ENCODE peak calls at places on chromosome 4, in ten cellular contexts. U is Ammon's horn; T is fibroblast of the aortic adventitia; R is activated CD4-positive, alpha-beta memory T cell treated with anti-CD3 and anti-CD28 coated beads, Interleukin-2, amount 10 ng/mL, durations not matched to agents 7 days and 5 days; E is activated naive CD4-positive, alpha-beta T cell treated with anti-CD3 and anti-CD28 coated beads for 36 hours; C is suprapubic skin; S is activated gamma-delta T cell treated with anti-CD3 and anti-CD28 coated beads, Interleukin-2, amount 50 U/mL, for 16 hours; P is CD8-positive, alpha-beta T cell; K is LHCN-M2; Z is NCI-H1105. D is an unnamed sample.

GRCh38 chr4:92235741-92236140 is 68.0 kb upstream of the GRID2 start:
- DNase-seq in E (no peak), Z (no peak), P (no peak), R (no peak), T (peak; percentile 19), K (no peak), U (no peak), C (no peak), S (no peak), D (no peak)

GRCh38 chr4:132180020-132180427 is 969.1 kb upstream of the PCDH10 start:
- DNase-seq in T (peak; percentile 80), R (no peak), P (no peak), Z (no peak), S (no peak), K (no peak), E (no peak), C (no peak), U (no peak), D (no peak)

GRCh38 chr4:153143527-153144348 is 60.5 kb upstream of the TRIM2 start:
- DNase-seq in U (no peak), S (no peak), P (no peak), Z (peak; percentile 58), T (peak; percentile 75), K (no peak), E (no peak), R (no peak), C (no peak), D (no peak)

GRCh38 chr4:185859106-185859505 is 47.1 kb upstream of the SORBS2 start:
- DNase-seq in S (no peak), Z (no peak), P (no peak), K (peak; percentile 43), E (no peak), C (no peak), T (no peak), R (no peak), U (no peak), D (no peak)

GRCh38 chr4:8040607-8041006 is 100.9 kb upstream of the AFAP1 start:
- DNase-seq in U (no peak), E (no peak), S (no peak), R (no peak), Z (no peak), C (no peak), K (no peak), T (no peak), P (no peak), D (no peak)

GRCh38 chr4:76504613-76505465 is 69.8 kb downstream of the SHROOM3 start:
- DNase-seq in K (peak; percentile 46), U (peak; percentile 65), P (no peak), T (peak; percentile 80), S (no peak), C (no peak), Z (no peak), R (no peak), E (no peak), D (no peak)

GRCh38 chr4:86909945-86910344 is 17.7 kb upstream of the C4orf36 start:
- DNase-seq in T (no peak), K (no peak), Z (no peak), C (no peak), R (no peak), U (peak; percentile 46), P (no peak), E (no peak), S (no peak), D (no peak)

GRCh38 chr4:85496146-85496849 is 21.3 kb downstream of the ARHGAP24 start:
- DNase-seq in T (peak; percentile 56), K (peak; percentile 77), S (no peak), E (no peak), Z (no peak), U (no peak), R (no peak), P (no peak), C (no peak), D (no peak)

GRCh38 chr4:20203508-20203907 is 48.2 kb upstream of the SLIT2 start:
- DNase-seq in Z (no peak), E (no peak), R (no peak), C (no peak), T (peak; percentile 85), K (peak; percentile 33), S (no peak), P (no peak), U (no peak), D (no peak)

GRCh38 chr4:184811484-184812180 is 14.1 kb downstream of the ACSL1 start:
- DNase-seq in Z (no peak), K (no peak), C (no peak), R (no peak), E (no peak), P (no peak), U (no peak), T (no peak), S (no peak), D (peak; percentile 78)

GRCh38 chr4:128718793-128719192 is 90.7 kb upstream of the JADE1 start:
- DNase-seq in U (no peak), R (no peak), K (peak; percentile 34), S (no peak), P (no peak), C (no peak), T (peak; percentile 62), Z (no peak), E (no peak), D (no peak)

GRCh38 chr4:11297201-11297600 is 131.5 kb downstream of the HS3ST1 start:
- DNase-seq in C (no peak), E (no peak), Z (no peak), P (no peak), S (no peak), K (no peak), R (no peak), T (peak; percentile 31), U (peak; percentile 22), D (no peak)

GRCh38 chr4:88244821-88245579 is 39.4 kb downstream of the PPM1K start:
- DNase-seq in S (peak; percentile 22), T (no peak), P (peak; percentile 30), C (no peak), K (peak; percentile 84), E (peak; percentile 61), U (no peak), R (peak; percentile 52), Z (no peak), D (no peak)

GRCh38 chr4:89410687-89411086 is 103.1 kb upstream of the GPRIN3 start:
- DNase-seq in K (peak; percentile 74), P (no peak), C (no peak), T (peak; percentile 32), U (no peak), Z (no peak), E (no peak), S (no peak), R (no peak), D (no peak)

GRCh38 chr4:159768011-159768410 is 665.1 kb downstream of the RAPGEF2 start:
- DNase-seq in P (no peak), U (no peak), Z (no peak), R (no peak), K (peak; percentile 88), T (no peak), S (no peak), C (no peak), E (no peak), D (no peak)

GRCh38 chr4:183422962-183423653 is 21.3 kb upstream of the CDKN2AIP start:
- DNase-seq in T (no peak), Z (no peak), P (no peak), S (no peak), C (no peak), U (no peak), R (no peak), E (no peak), K (peak; percentile 22), D (no peak)

GRCh38 chr4:144948009-144948408 is 150.0 kb downstream of the ANAPC10 start:
- DNase-seq in Z (no peak), E (no peak), P (no peak), C (no peak), K (no peak), R (no peak), T (no peak), S (no peak), U (no peak), D (no peak)

GRCh38 chr4:121692261-121692660 is 4.5 kb downstream of the ANXA5 start:
- DNase-seq in E (no peak), K (peak; percentile 73), Z (no peak), U (no peak), S (no peak), T (no peak), C (no peak), R (no peak), P (no peak), D (no peak)

GRCh38 chr4:69025191-69025998 is 70.9 kb upstream of the UGT2B7 start:
- DNase-seq in T (no peak), U (no peak), K (peak; percentile 21), S (no peak), P (no peak), R (no peak), E (no peak), Z (no peak), C (no peak), D (no peak)

D was measured in lower lobe of right lung.